ENCODE peak calls at places on chromosomes 3 and 15, in nine cellular contexts. G is non-pigmented ciliary epithelial cell; P is endothelial cell; V is activated naive CD4-positive, alpha-beta T cell treated with Interleukin-2 at 50 U/mL for 16 hours; D is NAMALWA; N is NCI-H510A treated with DMSO at 0.1 percent for 48 hours; Z is NCI-H748 treated with DMSO at 0.1 percent for 48 hours; F is GM06990; A is GM10248. X is an unnamed sample.

GRCh38 chr3:71055602-71056001 is 527.9 kb downstream of the FOXP1 start:
- DNase-seq in F (no peak), N (no peak), G (no peak), Z (no peak), P (no peak), A (no peak), D (no peak), V (no peak), X (no peak)

GRCh38 chr15:89680282-89680873 is 1.2 kb upstream of the PLIN1 start:
- DNase-seq in F (no peak), P (no peak), G (no peak), D (no peak), Z (no peak), N (no peak), V (no peak), A (no peak), X (no peak)

GRCh38 chr3:133197619-133198018 is 159.4 kb downstream of the TMEM108 start:
- DNase-seq in D (no peak), A (no peak), P (no peak), G (no peak), F (no peak), V (no peak), N (no peak), Z (no peak), X (no peak)

GRCh38 chr15:85793641-85794597 is 806 bp downstream of the KLHL25 start:
- DNase-seq in F (peak; percentile 62), P (peak; percentile 50), G (no peak), N (peak; percentile 19), D (peak; percentile 44), V (peak; percentile 48), A (no peak), Z (peak; percentile 6), X (no peak)

GRCh38 chr3:184004483-184004882 is 13.2 kb downstream of the ABCC5 start:
- DNase-seq in F (no peak), N (no peak), A (no peak), G (no peak), D (no peak), Z (no peak), P (no peak), V (no peak), X (no peak)

GRCh38 chr3:11568503-11569155 is 75.1 kb downstream of the VGLL4 start:
- DNase-seq in P (no peak), Z (no peak), N (no peak), V (no peak), F (no peak), D (no peak), G (peak; percentile 72), A (no peak), X (no peak)

GRCh38 chr3:170496026-170496867 is 77.6 kb downstream of the CLDN11 start:
- DNase-seq in N (no peak), A (no peak), Z (no peak), D (no peak), V (no peak), F (no peak), G (no peak), P (peak; percentile 15), X (no peak)

GRCh38 chr3:172560026-172560425 is 36.8 kb upstream of the TNFSF10 start:
- DNase-seq in G (no peak), P (no peak), N (no peak), D (no peak), V (no peak), A (no peak), Z (no peak), F (no peak), X (no peak)

GRCh38 chr3:40780341-40780800 is 255.6 kb downstream of the ZNF621 start:
- DNase-seq in G (no peak), F (no peak), Z (no peak), A (no peak), N (peak; percentile 27), D (no peak), P (peak; percentile 6), V (no peak), X (no peak)